ENCODE peak calls at places on chromosomes 11 and 22, in seven cellular contexts. One of them, this sample, is unnamed.
A peak's percentile ranks its signal among the peaks of the same experiment; 100 is the strongest.

GRCh38 chr11:1121343-1122331 is 36.1 kb upstream of the MUC5AC start:
- DNase-seq in hepatocyte: no peak
- DNase-seq in GM23338: no peak
- DNase-seq in PC-3: peak; percentile 23
- DNase-seq in HCT116: no peak
- DNase-seq in neural progenitor cell: no peak
- DNase-seq in MM.1S: no peak
- DNase-seq in this sample: peak; percentile 36

GRCh38 chr11:67687986-67688385 is 13.6 kb upstream of the ALDH3B2 start:
- DNase-seq in hepatocyte: no peak
- DNase-seq in GM23338: no peak
- DNase-seq in PC-3: no peak
- DNase-seq in HCT116: no peak
- DNase-seq in neural progenitor cell: no peak
- DNase-seq in MM.1S: no peak
- DNase-seq in this sample: no peak

GRCh38 chr11:80929406-80929805 is 1488.6 kb upstream of the TENM4 start:
- DNase-seq in hepatocyte: no peak
- DNase-seq in GM23338: no peak
- DNase-seq in PC-3: no peak
- DNase-seq in HCT116: no peak
- DNase-seq in neural progenitor cell: no peak
- DNase-seq in MM.1S: no peak
- DNase-seq in this sample: peak; percentile 69

GRCh38 chr11:41201156-41201555 is 258.3 kb downstream of the LRRC4C start:
- DNase-seq in hepatocyte: peak; percentile 49
- DNase-seq in GM23338: peak; percentile 88
- DNase-seq in PC-3: peak; percentile 64
- DNase-seq in HCT116: no peak
- DNase-seq in neural progenitor cell: peak; percentile 77
- DNase-seq in MM.1S: peak; percentile 30
- DNase-seq in this sample: peak; percentile 0

GRCh38 chr22:43464809-43465208 is 53.0 kb downstream of the MPPED1 start:
- DNase-seq in hepatocyte: no peak
- DNase-seq in GM23338: no peak
- DNase-seq in PC-3: no peak
- DNase-seq in HCT116: no peak
- DNase-seq in neural progenitor cell: no peak
- DNase-seq in MM.1S: no peak
- DNase-seq in this sample: no peak

GRCh38 chr11:16001899-16002426 is 354.4 kb downstream of the SOX6 start:
- DNase-seq in hepatocyte: peak; percentile 67
- DNase-seq in GM23338: peak; percentile 6
- DNase-seq in PC-3: peak; percentile 30
- DNase-seq in HCT116: peak; percentile 10
- DNase-seq in neural progenitor cell: peak; percentile 62
- DNase-seq in MM.1S: peak; percentile 78
- DNase-seq in this sample: peak; percentile 87

GRCh38 chr11:59918987-59919589 is 19.1 kb upstream of the OOSP1 start:
- DNase-seq in hepatocyte: peak; percentile 44
- DNase-seq in GM23338: peak; percentile 75
- DNase-seq in PC-3: peak; percentile 91
- DNase-seq in HCT116: peak; percentile 56
- DNase-seq in neural progenitor cell: peak; percentile 33
- DNase-seq in MM.1S: peak; percentile 57
- DNase-seq in this sample: peak; percentile 85

GRCh38 chr11:112928136-112928535 is 33.1 kb upstream of the NCAM1 start:
- DNase-seq in hepatocyte: no peak
- DNase-seq in GM23338: no peak
- DNase-seq in PC-3: no peak
- DNase-seq in HCT116: no peak
- DNase-seq in neural progenitor cell: no peak
- DNase-seq in MM.1S: no peak
- DNase-seq in this sample: no peak

GRCh38 chr11:111530091-111530490 is 10.4 kb upstream of the LAYN start:
- DNase-seq in hepatocyte: no peak
- DNase-seq in GM23338: no peak
- DNase-seq in PC-3: no peak
- DNase-seq in HCT116: no peak
- DNase-seq in neural progenitor cell: no peak
- DNase-seq in MM.1S: no peak
- DNase-seq in this sample: no peak

GRCh38 chr11:113505541-113506375 is 30.6 kb upstream of the DRD2 start:
- DNase-seq in hepatocyte: peak; percentile 26
- DNase-seq in GM23338: no peak
- DNase-seq in PC-3: peak; percentile 71
- DNase-seq in HCT116: peak; percentile 22
- DNase-seq in neural progenitor cell: peak; percentile 33
- DNase-seq in MM.1S: no peak
- DNase-seq in this sample: peak; percentile 96

GRCh38 chr11:34331329-34331728 is 26.5 kb downstream of the ABTB2 start:
- DNase-seq in hepatocyte: no peak
- DNase-seq in GM23338: no peak
- DNase-seq in PC-3: peak; percentile 86
- DNase-seq in HCT116: no peak
- DNase-seq in neural progenitor cell: no peak
- DNase-seq in MM.1S: no peak
- DNase-seq in this sample: peak; percentile 89

GRCh38 chr11:102940714-102941588 is 14.6 kb downstream of the MMP13 start:
- DNase-seq in hepatocyte: peak; percentile 84
- DNase-seq in GM23338: peak; percentile 93
- DNase-seq in PC-3: peak; percentile 96
- DNase-seq in HCT116: peak; percentile 70
- DNase-seq in neural progenitor cell: peak; percentile 88
- DNase-seq in MM.1S: peak; percentile 66
- DNase-seq in this sample: peak; percentile 82

GRCh38 chr11:126914941-126915340 is 85.6 kb downstream of the KIRREL3 start:
- DNase-seq in hepatocyte: no peak
- DNase-seq in GM23338: no peak
- DNase-seq in PC-3: no peak
- DNase-seq in HCT116: no peak
- DNase-seq in neural progenitor cell: no peak
- DNase-seq in MM.1S: no peak
- DNase-seq in this sample: peak; percentile 60

DNA sequence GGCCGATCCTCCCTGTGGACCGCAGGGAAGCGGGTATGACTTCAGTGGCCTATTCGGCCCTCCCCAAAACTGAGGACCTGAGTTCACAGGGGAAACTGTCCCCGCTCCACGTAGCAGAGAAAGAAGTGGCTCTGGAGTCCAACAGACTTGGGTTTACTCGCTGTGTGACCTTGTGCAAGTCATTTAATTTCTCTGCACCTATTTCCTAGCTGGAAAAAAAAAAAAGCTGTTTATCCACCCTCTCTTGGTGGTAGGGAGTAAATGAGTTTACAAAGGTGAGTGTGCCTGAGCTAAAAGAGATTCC is 2.2 kb downstream of the SPON1 start:
- DNase-seq in hepatocyte: no peak
- DNase-seq in GM23338: no peak
- DNase-seq in PC-3: no peak
- DNase-seq in HCT116: no peak
- DNase-seq in neural progenitor cell: no peak
- DNase-seq in MM.1S: no peak
- DNase-seq in this sample: no peak
- TF ChIP-seq EZH2 in hepatocyte: no peak
- TF ChIP-seq EZH2 in GM23338: peak; percentile 52
- TF ChIP-seq EZH2 in PC-3: no peak
- TF ChIP-seq EZH2 in HCT116: no peak
- TF ChIP-seq EZH2 in neural progenitor cell: no peak
- TF ChIP-seq EZH2 in MM.1S: no peak
- TF ChIP-seq EZH2 in this sample: no peak

GRCh38 chr11:130441726-130442125 is 6.7 kb upstream of the ADAMTS15 start:
- DNase-seq in hepatocyte: no peak
- DNase-seq in GM23338: no peak
- DNase-seq in PC-3: no peak
- DNase-seq in HCT116: no peak
- DNase-seq in neural progenitor cell: no peak
- DNase-seq in MM.1S: no peak
- DNase-seq in this sample: peak; percentile 22

GRCh38 chr11:130437848-130438247 is 9.4 kb upstream of the ADAMTS8 start:
- DNase-seq in hepatocyte: no peak
- DNase-seq in GM23338: no peak
- DNase-seq in PC-3: no peak
- DNase-seq in HCT116: no peak
- DNase-seq in neural progenitor cell: no peak
- DNase-seq in MM.1S: no peak
- DNase-seq in this sample: no peak

GRCh38 chr11:130439160-130439519 is 9.3 kb upstream of the ADAMTS15 start:
- DNase-seq in hepatocyte: no peak
- DNase-seq in GM23338: no peak
- DNase-seq in PC-3: no peak
- DNase-seq in HCT116: no peak
- DNase-seq in neural progenitor cell: no peak
- DNase-seq in MM.1S: peak; percentile 61
- DNase-seq in this sample: no peak

GRCh38 chr11:130439876-130440275 is 8.6 kb upstream of the ADAMTS15 start:
- DNase-seq in hepatocyte: no peak
- DNase-seq in GM23338: no peak
- DNase-seq in PC-3: no peak
- DNase-seq in HCT116: no peak
- DNase-seq in neural progenitor cell: no peak
- DNase-seq in MM.1S: no peak
- DNase-seq in this sample: peak; percentile 25

DNA sequence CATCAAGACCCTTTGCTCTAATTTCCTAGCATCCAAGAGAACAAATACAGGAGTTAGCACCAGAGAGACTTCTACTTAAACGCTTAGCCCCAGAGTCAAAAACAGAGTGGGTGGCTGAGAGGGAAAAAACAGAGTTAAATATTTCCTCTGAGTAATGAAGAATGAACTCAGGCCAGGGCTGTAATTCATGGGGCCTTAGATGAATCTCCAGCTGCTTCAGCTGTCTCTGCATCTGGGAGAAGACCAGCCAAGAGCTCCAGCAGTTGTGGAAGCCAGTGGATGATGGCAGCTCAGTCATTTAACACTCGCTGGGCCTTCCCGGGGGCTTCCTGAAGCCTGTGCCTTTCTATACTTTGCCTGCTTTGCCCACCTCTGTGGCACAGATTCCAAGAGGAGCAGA is 5.7 kb upstream of the ADAMTS15 start:
- DNase-seq in hepatocyte: no peak
- DNase-seq in GM23338: no peak
- DNase-seq in PC-3: no peak
- DNase-seq in HCT116: no peak
- DNase-seq in neural progenitor cell: no peak
- DNase-seq in MM.1S: no peak
- DNase-seq in this sample: peak; percentile 83
- TF ChIP-seq EZH2phosphoT487 in hepatocyte: no peak
- TF ChIP-seq EZH2phosphoT487 in GM23338: no peak
- TF ChIP-seq EZH2phosphoT487 in PC-3: no peak
- TF ChIP-seq EZH2phosphoT487 in HCT116: no peak
- TF ChIP-seq EZH2phosphoT487 in neural progenitor cell: no peak
- TF ChIP-seq EZH2phosphoT487 in MM.1S: no peak
- TF ChIP-seq EZH2phosphoT487 in this sample: no peak

DNA sequence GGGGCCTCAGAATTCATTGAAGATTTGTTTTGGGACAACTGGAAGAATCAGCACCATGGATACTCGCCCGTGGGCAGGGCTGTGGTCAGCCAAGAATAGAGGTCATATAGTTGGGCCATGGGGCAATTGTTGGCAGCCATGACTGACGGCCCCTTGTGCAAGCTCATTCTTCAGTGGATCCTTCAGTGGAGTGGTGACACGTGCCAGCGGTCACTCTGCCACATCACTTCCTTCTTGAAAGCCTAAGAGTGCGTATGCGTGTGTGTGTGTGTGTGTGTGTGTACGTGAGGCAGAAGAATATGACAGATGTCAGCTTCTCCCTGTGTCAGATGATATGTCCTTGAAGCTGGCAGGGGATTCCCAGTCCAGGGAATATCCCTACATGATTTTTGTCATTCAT is 1.8 kb upstream of the IL18BP start:
- DNase-seq in hepatocyte: no peak
- DNase-seq in GM23338: no peak
- DNase-seq in PC-3: no peak
- DNase-seq in HCT116: no peak
- DNase-seq in neural progenitor cell: no peak
- DNase-seq in MM.1S: no peak
- DNase-seq in this sample: no peak
- H3K4me1 ChIP-seq in hepatocyte: no peaks in the 10 kb centered on the region
- H3K4me1 ChIP-seq in GM23338: no peaks in the 10 kb centered on the region
- H3K4me1 ChIP-seq in PC-3: no peaks in the 10 kb centered on the region
- H3K4me1 ChIP-seq in HCT116: no peaks in the 10 kb centered on the region
- H3K4me1 ChIP-seq in neural progenitor cell: no peaks in the 10 kb centered on the region
- H3K4me1 ChIP-seq in MM.1S: no peaks in the 10 kb centered on the region
- H3K4me1 ChIP-seq in this sample: no peaks in the 10 kb centered on the region

GRCh38 chr11:31818874-31819331 is 7.8 kb upstream of the PAX6 start:
- DNase-seq in hepatocyte: no peak
- DNase-seq in GM23338: peak; percentile 66
- DNase-seq in PC-3: no peak
- DNase-seq in HCT116: no peak
- DNase-seq in neural progenitor cell: peak; percentile 39
- DNase-seq in MM.1S: no peak
- DNase-seq in this sample: no peak

GRCh38 chr11:31816467-31817053 is 5.4 kb upstream of the PAX6 start:
- DNase-seq in hepatocyte: peak; percentile 40
- DNase-seq in GM23338: peak; percentile 60
- DNase-seq in PC-3: no peak
- DNase-seq in HCT116: no peak
- DNase-seq in neural progenitor cell: peak; percentile 39
- DNase-seq in MM.1S: no peak
- DNase-seq in this sample: no peak

GRCh38 chr11:31819533-31820437 is 8.7 kb upstream of the PAX6 start:
- DNase-seq in hepatocyte: no peak
- DNase-seq in GM23338: peak; percentile 74
- DNase-seq in PC-3: no peak
- DNase-seq in HCT116: no peak
- DNase-seq in neural progenitor cell: peak; percentile 80
- DNase-seq in MM.1S: no peak
- DNase-seq in this sample: no peak

GRCh38 chr11:31817054-31817620 is 6.0 kb upstream of the PAX6 start:
- DNase-seq in hepatocyte: no peak
- DNase-seq in GM23338: peak; percentile 60
- DNase-seq in PC-3: no peak
- DNase-seq in HCT116: no peak
- DNase-seq in neural progenitor cell: peak; percentile 86
- DNase-seq in MM.1S: no peak
- DNase-seq in this sample: no peak

DNA sequence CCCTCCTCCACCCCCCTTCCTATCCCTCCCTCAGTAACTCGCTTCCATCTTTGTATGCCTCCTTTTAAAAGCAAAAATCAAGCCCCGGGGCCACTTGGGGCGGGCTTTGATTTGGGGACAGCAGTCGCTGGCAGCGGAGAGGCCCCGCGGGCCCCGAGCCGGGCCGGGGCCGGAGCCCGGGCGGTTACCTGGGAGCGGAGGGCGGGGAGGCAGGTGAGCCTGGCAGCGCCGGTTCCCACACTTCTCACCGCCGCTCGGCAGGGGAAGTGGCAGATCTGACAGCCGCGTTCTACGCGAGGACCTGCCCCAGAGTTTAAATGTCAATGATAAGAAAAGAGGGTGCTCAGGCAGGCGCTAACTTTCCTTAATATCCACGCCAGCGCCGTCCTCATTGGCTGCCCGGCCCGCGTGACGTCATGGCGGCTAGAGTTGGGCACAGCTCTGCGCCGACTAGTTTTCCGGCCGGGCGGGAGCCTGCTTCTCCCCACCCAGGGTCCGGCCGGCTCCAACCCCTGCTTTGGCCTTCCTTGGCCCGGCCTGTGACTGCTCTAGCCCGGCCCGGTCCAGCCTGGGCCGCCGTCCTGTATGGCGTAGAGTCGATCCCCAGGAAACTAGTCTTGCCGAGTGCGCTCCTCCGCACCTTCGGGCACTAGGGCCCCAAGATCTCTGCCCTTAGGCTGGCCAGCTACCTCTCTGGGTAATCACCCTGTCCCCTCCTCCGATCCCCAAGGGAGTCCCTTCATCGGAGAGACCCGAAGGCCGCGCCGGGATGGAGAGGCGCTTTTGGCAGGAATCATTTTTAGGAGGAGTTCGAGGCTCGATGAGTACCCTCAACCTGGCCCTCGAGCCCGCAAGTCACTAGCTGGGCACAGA is 6.7 kb upstream of the PAX6 start:
- DNase-seq in hepatocyte: no peak
- DNase-seq in GM23338: peak; percentile 85
- DNase-seq in PC-3: no peak
- DNase-seq in HCT116: no peak
- DNase-seq in neural progenitor cell: peak; percentile 79
- DNase-seq in MM.1S: no peak
- DNase-seq in this sample: no peak
- TF ChIP-seq EZH2 in hepatocyte: peak; percentile 88
- TF ChIP-seq EZH2 in GM23338: peak; percentile 85
- TF ChIP-seq EZH2 in PC-3: no peak
- TF ChIP-seq EZH2 in HCT116: no peak
- TF ChIP-seq EZH2 in neural progenitor cell: no peak
- TF ChIP-seq EZH2 in MM.1S: no peak
- TF ChIP-seq EZH2 in this sample: no peak

This sample was measured in GM23248.